ENCODE peak calls at places on chromosomes 11 and 22, in nine cellular contexts. O, R, C, J, B, P, H, M and U are unnamed samples.

GRCh38 chr11:121214861-121215260 is 77.7 kb upstream of the SC5D start:
- DNase-seq in H (no peak), C (no peak), M (no peak), J (no peak), O (no peak), P (no peak), R (no peak), B (no peak), U (peak)

GRCh38 chr22:25137577-25138525 is 61.8 kb upstream of the CRYBB3 start:
- DNase-seq in J (no peak), P (peak), B (no peak), C (no peak), H (no peak), M (no peak), O (peak), R (no peak), U (peak)

GRCh38 chr22:45884201-45885067 is 92.5 kb downstream of the WNT7B start:
- DNase-seq in M (no peak), R (no peak), C (no peak), B (no peak), J (peak), P (peak), O (no peak), H (no peak), U (no peak)

GRCh38 chr22:25110846-25111578 is 88.6 kb upstream of the CRYBB3 start:
- DNase-seq in B (peak), O (peak), C (peak), H (peak), R (peak), M (peak), P (peak), J (peak), U (peak)

GRCh38 chr22:34943830-34944229 is 122.1 kb upstream of the ISX start:
- DNase-seq in B (no peak), J (no peak), R (no peak), M (no peak), H (no peak), C (no peak), P (no peak), O (no peak), U (no peak)

GRCh38 chr22:23204541-23205157 is 24.3 kb downstream of the BCR start:
- DNase-seq in B (peak), O (no peak), R (no peak), C (no peak), M (peak), J (no peak), P (peak), H (peak), U (no peak)

GRCh38 chr11:64763804-64764611 is 4.2 kb upstream of the PYGM start:
- DNase-seq in M (no peak), C (no peak), B (no peak), O (no peak), P (no peak), H (no peak), R (no peak), J (no peak), U (no peak)

GRCh38 chr11:71502871-71503435 is 24.1 kb upstream of the KRTAP5-7 start:
- DNase-seq in C (no peak), B (no peak), H (no peak), J (no peak), M (no peak), R (no peak), O (no peak), P (no peak), U (no peak)

GRCh38 chr11:105870521-105871113 is 151.4 kb downstream of the MSANTD4 start:
- DNase-seq in C (no peak), J (no peak), H (no peak), M (no peak), R (no peak), B (peak), O (no peak), P (no peak), U (no peak)

GRCh38 chr11:708511-708910 is 2.5 kb downstream of the EPS8L2 start:
- DNase-seq in J (no peak), R (no peak), H (no peak), O (no peak), P (no peak), M (no peak), C (no peak), B (no peak), U (no peak)

GRCh38 chr22:42039271-42039670 is 31.3 kb downstream of the NAGA start:
- DNase-seq in B (peak), P (no peak), R (peak), C (no peak), O (no peak), H (no peak), J (no peak), M (no peak), U (no peak)

GRCh38 chr11:110022548-110022947 is 70.6 kb upstream of the ZC3H12C start:
- DNase-seq in H (no peak), J (no peak), B (peak), M (peak), R (peak), P (peak), O (no peak), C (no peak), U (peak)

GRCh38 chr11:10973416-10973815 is 115.6 kb upstream of the ZBED5 start:
- DNase-seq in P (no peak), M (no peak), C (no peak), H (no peak), R (no peak), J (no peak), O (no peak), B (no peak), U (no peak)

GRCh38 chr11:91261513-91261912 is 963.1 kb upstream of the FAT3 start:
- DNase-seq in M (no peak), O (no peak), P (no peak), B (no peak), J (no peak), C (no peak), H (no peak), R (no peak), U (no peak)

GRCh38 chr11:70244698-70245097 is 25.8 kb upstream of the PPFIA1 start:
- DNase-seq in R (peak), H (peak), C (peak), J (peak), O (no peak), B (peak), P (peak), M (peak), U (peak)

GRCh38 chr11:12177739-12178338 is 67.4 kb downstream of the MICAL2 start:
- DNase-seq in P (peak), B (no peak), J (no peak), M (peak), H (no peak), O (no peak), C (no peak), R (no peak), U (no peak)

GRCh38 chr22:25354456-25354855 is 135.0 kb downstream of the CRYBB2 start:
- DNase-seq in C (no peak), R (no peak), J (no peak), M (no peak), B (no peak), P (no peak), H (no peak), O (no peak), U (no peak)

GRCh38 chr11:62393735-62394134 is 25.1 kb upstream of the SCGB1A1 start:
- DNase-seq in C (no peak), O (no peak), R (no peak), H (no peak), M (no peak), B (no peak), P (no peak), J (no peak), U (no peak)

GRCh38 chr22:42316988-42317387 is 46.5 kb upstream of the TCF20 start:
- DNase-seq in H (no peak), B (peak), O (peak), P (peak), R (peak), J (peak), C (no peak), M (peak), U (peak)

GRCh38 chr22:30250039-30250565 is 3.5 kb upstream of the LIF start:
- DNase-seq in H (no peak), B (no peak), M (no peak), P (no peak), C (no peak), R (peak), O (no peak), J (no peak), U (no peak)

GRCh38 chr11:113572349-113572748 is 97.2 kb upstream of the DRD2 start:
- DNase-seq in O (no peak), R (no peak), B (peak), P (no peak), H (no peak), J (peak), C (no peak), M (peak), U (no peak)

GRCh38 chr11:73396985-73397384 is 20.8 kb downstream of the RELT start:
- DNase-seq in R (no peak), B (no peak), O (no peak), P (no peak), C (no peak), M (no peak), H (no peak), J (no peak), U (no peak)

GRCh38 chr11:35363246-35364100 is 55.9 kb downstream of the SLC1A2 start:
- DNase-seq in H (no peak), J (no peak), B (peak), M (no peak), O (no peak), R (no peak), C (no peak), P (peak), U (no peak)

GRCh38 chr11:64604458-64605247 is 13.6 kb downstream of the SLC22A12 start:
- DNase-seq in R (no peak), J (no peak), C (no peak), O (no peak), H (no peak), M (no peak), B (no peak), P (no peak), U (no peak)

GRCh38 chr22:38950527-38951111 is 6.8 kb upstream of the APOBEC3A start:
- DNase-seq in O (no peak), M (no peak), R (no peak), B (no peak), P (no peak), J (no peak), C (no peak), H (no peak), U (no peak)

GRCh38 chr11:43576834-43577521 is 103.6 kb upstream of the HSD17B12 start:
- DNase-seq in O (peak), M (peak), B (peak), P (peak), H (no peak), J (peak), C (no peak), R (no peak), U (peak)

GRCh38 chr22:38513063-38513462 is 7.0 kb upstream of the DDX17 start:
- DNase-seq in C (no peak), J (no peak), R (no peak), M (no peak), O (no peak), B (no peak), P (no peak), H (no peak), U (no peak)

GRCh38 chr22:24411256-24412004 is 16.0 kb upstream of the ADORA2A start:
- DNase-seq in H (no peak), J (no peak), P (no peak), R (no peak), C (no peak), M (no peak), O (no peak), B (no peak), U (no peak)

GRCh38 chr22:48402591-48403031 is 1425.1 kb downstream of the BRD1 start:
- DNase-seq in C (no peak), O (no peak), J (no peak), H (no peak), R (no peak), P (no peak), B (no peak), M (no peak), U (no peak)

GRCh38 chr11:113603277-113604059 is 102.6 kb downstream of the TMPRSS5 start:
- DNase-seq in P (peak), B (peak), R (no peak), M (peak), C (no peak), H (no peak), J (peak), O (no peak), U (no peak)

GRCh38 chr11:134664447-134664846 is 252.4 kb upstream of the B3GAT1 start:
- DNase-seq in B (no peak), O (no peak), J (no peak), M (no peak), P (no peak), H (no peak), R (no peak), C (no peak), U (no peak)

GRCh38 chr11:61963282-61964057 is 4.0 kb downstream of the FTH1 start:
- DNase-seq in M (no peak), B (peak), P (peak), J (peak), C (no peak), O (no peak), R (peak), H (peak), U (peak)

GRCh38 chr22:36425977-36426523 is 38.3 kb upstream of the MYH9 start:
- DNase-seq in H (no peak), C (no peak), J (peak), M (no peak), O (peak), R (no peak), P (peak), B (no peak), U (peak)

GRCh38 chr22:41022470-41023298 is 69.7 kb upstream of the EP300 start:
- DNase-seq in M (peak), O (peak), R (peak), H (peak), J (peak), B (peak), P (peak), C (no peak), U (peak)

GRCh38 chr11:350723-351255 is 18.5 kb upstream of the B4GALNT4 start:
- DNase-seq in H (no peak), M (no peak), R (peak), C (no peak), J (no peak), B (no peak), O (no peak), P (peak), U (no peak)

GRCh38 chr11:117717485-117718314 is 79.3 kb downstream of the DSCAML1 start:
- DNase-seq in O (peak), M (no peak), P (no peak), R (no peak), B (no peak), H (peak), C (no peak), J (no peak), U (peak)

DNA sequence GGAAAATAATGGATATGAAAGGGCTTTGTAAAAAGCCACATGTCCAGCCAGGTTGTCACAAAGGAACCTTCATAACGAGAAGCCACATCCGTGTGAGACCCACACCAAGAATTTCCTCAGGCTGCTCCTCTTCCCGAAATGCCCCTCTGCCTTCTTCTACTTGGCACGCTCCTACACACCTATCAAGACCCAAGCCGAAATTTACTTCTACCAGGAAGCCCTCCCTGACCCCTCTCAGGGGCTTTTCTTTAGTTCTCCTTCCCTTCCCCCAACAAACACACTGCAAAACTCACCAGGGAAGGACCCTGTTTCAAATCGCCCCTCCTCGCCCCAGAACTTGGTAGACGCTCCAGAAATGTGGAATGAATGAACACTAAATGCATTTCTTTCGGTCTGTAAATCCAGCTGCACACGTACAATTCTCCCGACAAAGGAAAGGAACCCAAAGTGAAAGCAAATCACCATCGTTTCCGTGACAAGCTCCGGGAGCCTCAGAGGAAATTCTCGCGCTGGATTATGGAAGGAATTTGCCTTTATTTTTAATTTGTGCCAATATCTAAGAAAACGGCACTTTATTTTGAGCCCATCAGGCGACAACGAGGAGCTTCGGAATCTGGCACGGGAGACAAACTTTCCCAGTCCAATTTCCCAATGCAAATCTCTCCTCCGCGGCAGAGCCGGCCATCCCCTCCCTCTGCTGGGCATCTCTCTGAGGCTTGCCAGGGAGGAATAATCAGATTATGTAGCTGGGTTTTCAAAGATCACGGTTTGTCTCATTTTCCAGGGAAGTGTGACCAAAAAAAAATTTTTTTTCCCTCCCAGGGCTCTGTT is 13.2 kb upstream of the SHISAL1 start:
- DNase-seq in M (peak), H (no peak), J (peak), R (peak), B (peak), P (peak), O (no peak), C (no peak), U (peak)
- TF ChIP-seq CTCF in M (peak), H (no peak), J (peak), R (peak), B (peak), P (peak), O (no peak), C (peak), U (peak)

GRCh38 chr11:67439321-67440228 is 2.1 kb upstream of the PTPRCAP start:
- DNase-seq in J (peak), R (no peak), C (no peak), M (no peak), H (no peak), O (peak), B (peak), P (peak), U (no peak)
- H3K4me3 ChIP-seq in J (no peak), R (no peak), C (no peak), M (no peak), H (no peak), O (no peak), B (no peak), P (no peak), U (no peak)

GRCh38 chr22:50542416-50542927 is 3.2 kb upstream of the KLHDC7B start:
- DNase-seq in P (no peak), J (no peak), O (no peak), C (no peak), M (no peak), B (no peak), R (peak), H (no peak), U (peak)

GRCh38 chr22:50545522-50546325 is at the start of gene KLHDC7B:
- DNase-seq in J (no peak), H (no peak), B (peak), M (no peak), O (no peak), C (no peak), R (no peak), P (peak), U (peak)

GRCh38 chr22:50546326-50547230 is 879 bp downstream of the KLHDC7B start:
- DNase-seq in O (no peak), M (no peak), R (no peak), J (no peak), H (no peak), C (no peak), P (no peak), B (no peak), U (no peak)

GRCh38 chr22:50544746-50545253 is 899 bp upstream of the KLHDC7B start:
- DNase-seq in J (no peak), M (no peak), C (no peak), H (no peak), B (no peak), P (no peak), R (peak), O (peak), U (no peak)

GRCh38 chr22:50544078-50544745 is 1.5 kb upstream of the KLHDC7B start:
- DNase-seq in M (peak), C (no peak), B (peak), J (peak), R (no peak), P (peak), O (peak), H (peak), U (peak)
- TF ChIP-seq CTCF in M (peak), C (peak), B (peak), J (peak), R (no peak), P (peak), O (peak), H (peak), U (peak)

DNA sequence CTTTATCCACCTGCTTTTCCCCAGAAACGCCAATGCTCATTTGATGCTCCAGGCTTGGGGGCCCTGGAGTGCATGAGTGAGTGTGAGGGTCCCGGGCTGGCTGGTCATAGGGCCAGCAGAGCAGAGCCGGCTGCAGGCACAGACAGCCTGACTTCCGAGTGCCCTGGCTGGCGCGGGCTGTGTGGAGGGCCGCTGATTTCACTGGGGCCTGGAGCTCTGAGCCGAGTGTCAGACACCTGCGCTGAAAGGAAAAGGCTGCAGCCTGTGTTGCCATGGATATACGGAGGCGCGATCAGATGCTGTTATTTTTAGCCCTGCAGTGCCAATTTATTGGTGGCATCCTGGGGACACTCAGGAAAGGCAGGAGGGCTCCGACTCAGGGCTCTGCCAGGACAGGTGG is 87.6 kb downstream of the ST3GAL4 start:
- DNase-seq in B (no peak), R (no peak), M (no peak), J (no peak), H (no peak), O (no peak), C (no peak), P (no peak), U (no peak)
- H3K4me3 ChIP-seq in B (no peak), R (no peak), M (no peak), J (no peak), H (no peak), O (no peak), C (no peak), P (no peak), U (no peak)

GRCh38 chr11:60482361-60482760 is 10.2 kb upstream of the MS4A12 start:
- DNase-seq in H (no peak), O (no peak), M (no peak), R (no peak), B (no peak), P (no peak), J (no peak), C (no peak), U (no peak)

DNA sequence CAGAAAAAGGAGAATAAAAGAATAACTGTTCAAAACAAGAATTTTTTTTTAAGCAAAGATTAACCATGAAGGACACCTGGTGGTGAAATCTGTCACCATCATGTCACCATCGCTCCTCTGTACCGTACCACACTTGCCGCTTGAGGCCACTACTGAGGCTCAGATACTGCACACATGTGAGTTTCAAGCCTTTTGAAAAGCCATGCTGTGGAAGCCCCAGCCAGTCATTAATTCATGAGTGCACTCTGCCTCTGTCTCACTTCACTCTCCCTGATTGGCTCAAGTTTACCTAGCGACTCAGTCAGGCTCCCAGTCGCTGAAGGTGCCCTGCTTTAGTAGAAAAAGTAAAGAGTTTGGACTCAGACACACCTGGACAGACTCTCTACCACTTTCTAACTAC is 6.6 kb upstream of the MS4A12 start:
- DNase-seq in M (no peak), O (peak), C (no peak), R (no peak), B (no peak), H (peak), J (no peak), P (no peak), U (no peak)
- TF ChIP-seq CTCF in M (no peak), O (peak), C (no peak), R (no peak), B (no peak), H (peak), J (no peak), P (no peak), U (no peak)

GRCh38 chr11:33733978-33734377 is 2.2 kb downstream of the CD59 start:
- DNase-seq in M (no peak), B (no peak), P (no peak), J (no peak), R (peak), H (no peak), C (no peak), O (no peak), U (no peak)
- H3K4me3 ChIP-seq in M (peak), B (peak), P (peak), J (no peak), R (peak), H (no peak), C (peak), O (peak), U (peak)

GRCh38 chr11:77470971-77471370 is 2.9 kb downstream of the PAK1 start:
- DNase-seq in J (no peak), B (no peak), C (no peak), O (no peak), P (no peak), M (no peak), R (no peak), H (no peak), U (no peak)

GRCh38 chr11:77470504-77470903 is 3.4 kb downstream of the PAK1 start:
- DNase-seq in B (no peak), R (no peak), J (no peak), O (no peak), H (no peak), C (no peak), P (no peak), M (no peak), U (no peak)

GRCh38 chr11:77467233-77467632 is 6.7 kb downstream of the PAK1 start:
- DNase-seq in P (no peak), R (no peak), C (no peak), H (no peak), M (no peak), B (no peak), J (no peak), O (no peak), U (no peak)

GRCh38 chr11:77467993-77468392 is 5.9 kb downstream of the PAK1 start:
- DNase-seq in H (no peak), R (no peak), J (peak), M (no peak), O (no peak), P (peak), B (peak), C (no peak), U (peak)

GRCh38 chr11:77468527-77468926 is 5.4 kb downstream of the PAK1 start:
- DNase-seq in J (no peak), R (no peak), H (no peak), B (no peak), O (no peak), P (no peak), M (no peak), C (no peak), U (no peak)
- TF ChIP-seq CTCF in J (no peak), R (no peak), H (no peak), B (no peak), O (no peak), P (no peak), M (no peak), C (no peak), U (no peak)